ENCODE peak calls at places on chromosome 4, in five cellular contexts. Y is cardiac fibroblast; T is left lung; G is CD4-positive, alpha-beta T cell; B is astrocyte of the spinal cord. F is an unnamed sample.

GRCh38 chr4:64539234-64539849 is 130.1 kb upstream of the TECRL start:
- DNase-seq in G (no peak), B (peak), Y (peak), T (no peak), F (no peak)

GRCh38 chr4:67040315-67040714 is 505.0 kb downstream of the CENPC start:
- DNase-seq in B (no peak), T (no peak), Y (no peak), G (no peak), F (no peak)

GRCh38 chr4:15774020-15774420 is 4.1 kb upstream of the CD38 start:
- DNase-seq in Y (peak), T (no peak), G (no peak), B (no peak), F (no peak)

GRCh38 chr4:41120297-41121217 is 93.8 kb downstream of the APBB2 start:
- DNase-seq in T (no peak), Y (peak), G (no peak), B (peak), F (no peak)

GRCh38 chr4:24024157-24024556 is 134.3 kb upstream of the PPARGC1A start:
- DNase-seq in G (no peak), B (no peak), T (no peak), Y (peak), F (no peak)

GRCh38 chr4:86608757-86609375 is 14.8 kb downstream of the PTPN13 start:
- DNase-seq in Y (no peak), G (no peak), T (no peak), B (no peak), F (no peak)

GRCh38 chr4:24730256-24731001 is 64.9 kb upstream of the SOD3 start:
- DNase-seq in T (peak), B (peak), Y (peak), G (no peak), F (no peak)

GRCh38 chr4:128653514-128654420 is 155.7 kb upstream of the JADE1 start:
- DNase-seq in Y (peak), G (no peak), T (no peak), B (no peak), F (no peak)

GRCh38 chr4:54924891-54925290 is 200.5 kb downstream of the KDR start:
- DNase-seq in G (no peak), B (no peak), T (no peak), Y (no peak), F (no peak)

GRCh38 chr4:76748649-76749048 is 149.3 kb downstream of the SOWAHB start:
- DNase-seq in T (no peak), Y (peak), G (no peak), B (peak), F (no peak)

GRCh38 chr4:156888762-156889161 is 82.8 kb downstream of the PDGFC start:
- DNase-seq in G (no peak), Y (peak), T (no peak), B (peak), F (no peak)

GRCh38 chr4:128553665-128554515 is 255.6 kb upstream of the JADE1 start:
- DNase-seq in G (no peak), Y (no peak), B (no peak), T (no peak), F (no peak)

GRCh38 chr4:100017627-100018310 is 67.7 kb upstream of the H2AZ1 start:
- DNase-seq in T (no peak), G (no peak), B (no peak), Y (no peak), F (no peak)

GRCh38 chr4:89486042-89486441 is 178.4 kb upstream of the GPRIN3 start:
- DNase-seq in T (no peak), B (peak), G (no peak), Y (peak), F (no peak)

GRCh38 chr4:83757121-83757621 is 221.3 kb downstream of the GPAT3 start:
- DNase-seq in T (no peak), G (no peak), B (no peak), Y (no peak), F (no peak)

GRCh38 chr4:38145741-38146140 is 185.5 kb downstream of the PTTG2 start:
- DNase-seq in B (peak), T (no peak), G (no peak), Y (peak), F (no peak)

GRCh38 chr4:37822220-37822619 is 4.3 kb upstream of the PGM2 start:
- DNase-seq in G (no peak), Y (peak), B (no peak), T (no peak), F (no peak)

GRCh38 chr4:5751918-5752802 is 41.2 kb downstream of the EVC start:
- DNase-seq in G (no peak), Y (peak), B (peak), T (no peak), F (no peak)
- TF ChIP-seq CTCF in G (no peak), Y (peak), B (no peak), T (no peak), F (no peak)

GRCh38 chr4:106809083-106809482 is 227.0 kb downstream of the DKK2 start:
- DNase-seq in B (peak), G (no peak), T (no peak), Y (peak), F (no peak)
- TF ChIP-seq CTCF in B (peak), G (no peak), T (no peak), Y (peak), F (no peak)

DNA sequence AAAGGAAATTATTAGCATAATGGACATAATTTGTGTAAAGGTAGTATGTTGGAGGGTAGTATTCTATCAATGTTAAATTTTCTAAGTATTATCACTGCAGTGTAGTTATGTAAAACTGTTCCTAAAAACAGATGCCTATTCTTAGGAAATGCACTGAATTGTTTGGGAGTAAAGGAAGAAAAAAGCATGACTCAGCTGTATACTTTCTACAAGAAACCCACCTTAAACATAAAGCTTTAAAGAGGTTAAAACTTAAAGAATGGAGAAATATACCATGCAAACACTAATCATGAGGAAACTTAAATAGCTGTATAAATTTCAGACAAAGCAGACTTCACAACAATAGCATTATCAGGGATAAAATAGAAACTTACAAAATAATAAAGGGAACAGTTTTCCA is 292.9 kb downstream of the ANTXR2 start:
- DNase-seq in T (no peak), G (no peak), Y (no peak), B (no peak), F (no peak)
- TF ChIP-seq CTCF in T (no peak), G (no peak), Y (no peak), B (no peak), F (no peak)

DNA sequence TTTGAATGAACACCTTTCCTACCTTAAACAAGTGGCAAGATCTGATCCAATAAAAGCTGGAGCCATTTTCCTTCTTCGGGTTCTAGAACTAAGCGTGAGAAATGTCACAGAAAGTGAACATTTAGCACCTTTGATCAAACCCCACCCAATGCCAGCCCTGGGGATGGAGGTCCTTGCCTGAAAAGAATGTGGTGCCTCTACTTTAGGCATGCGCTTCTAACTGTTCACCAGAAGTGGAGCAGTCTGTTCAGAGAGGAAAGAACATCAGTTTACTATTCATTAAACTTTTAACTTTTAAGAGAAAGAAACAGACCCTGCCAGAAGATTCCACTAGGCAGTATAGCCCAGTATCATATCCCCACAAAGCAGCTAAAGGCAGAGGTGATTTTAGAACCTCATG is 75.9 kb downstream of the INTS12 start:
- DNase-seq in T (no peak), B (no peak), Y (no peak), G (no peak), F (no peak)
- TF ChIP-seq CTCF in T (no peak), B (no peak), Y (no peak), G (no peak), F (no peak)